ENCODE peak calls at places on chromosomes 16 and 17, in nine cellular contexts. B, S, R, U, F, X, P, I and W are unnamed samples.
A peak's percentile ranks its signal among the peaks of the same experiment; 100 is the strongest.

GRCh38 chr16:1019934-1020305 is 38.4 kb downstream of the SOX8 start:
- DNase-seq in P (no peak), S (no peak), U (no peak), B (no peak), X (no peak), I (no peak), F (no peak), R (no peak), W (no peak)

GRCh38 chr17:44079877-44080821 is 9.6 kb downstream of the G6PC3 start:
- DNase-seq in U (no peak), P (no peak), X (no peak), R (no peak), S (no peak), F (no peak), I (no peak), B (no peak), W (no peak)

GRCh38 chr17:57943140-57943539 is 12.1 kb downstream of the CUEDC1 start:
- DNase-seq in S (no peak), B (no peak), I (no peak), R (no peak), X (no peak), F (no peak), U (peak; percentile 47), P (no peak), W (peak; percentile 58)

GRCh38 chr17:1997587-1998425 is 27.3 kb downstream of the RTN4RL1 start:
- DNase-seq in B (peak; percentile 43), R (no peak), U (no peak), I (peak; percentile 87), P (no peak), S (peak; percentile 88), X (no peak), F (no peak), W (peak; percentile 59)

GRCh38 chr16:79402356-79402755 is 198.2 kb downstream of the MAF start:
- DNase-seq in B (no peak), I (no peak), F (no peak), S (peak; percentile 54), P (peak; percentile 3), U (no peak), X (no peak), R (no peak), W (peak; percentile 71)

GRCh38 chr16:3610698-3611144 is 685 bp downstream of the SLX4 start:
- DNase-seq in U (peak; percentile 12), P (no peak), B (no peak), I (no peak), X (no peak), S (no peak), F (no peak), R (no peak), W (no peak)

GRCh38 chr17:77451271-77451893 is 310.6 kb downstream of the SEC14L1 start:
- DNase-seq in S (peak; percentile 91), F (peak; percentile 27), X (peak; percentile 64), P (no peak), R (peak; percentile 77), I (peak; percentile 99), B (peak; percentile 84), U (peak; percentile 81), W (no peak)

GRCh38 chr16:12170103-12171025 is 193.8 kb downstream of the SNX29 start:
- DNase-seq in X (no peak), U (peak; percentile 17), B (no peak), P (no peak), I (no peak), F (no peak), R (peak; percentile 34), S (peak; percentile 24), W (no peak)

GRCh38 chr17:37693328-37693727 is 50.1 kb upstream of the DDX52 start:
- DNase-seq in B (no peak), I (no peak), S (no peak), R (no peak), X (no peak), P (no peak), F (no peak), U (no peak), W (no peak)

GRCh38 chr17:43882761-43883415 is 24.4 kb downstream of the MPP2 start:
- DNase-seq in S (no peak), F (no peak), U (no peak), B (no peak), R (no peak), I (no peak), P (no peak), X (no peak), W (no peak)

GRCh38 chr17:46009681-46010596 is 10.9 kb downstream of the STH start:
- DNase-seq in X (no peak), R (no peak), F (no peak), S (no peak), B (no peak), I (no peak), U (peak; percentile 11), P (no peak), W (peak; percentile 48)

GRCh38 chr16:56193951-56194726 is 2.9 kb downstream of the GNAO1 start:
- DNase-seq in F (no peak), U (peak; percentile 70), X (peak; percentile 66), P (no peak), S (peak; percentile 92), I (peak; percentile 96), B (peak; percentile 92), R (peak; percentile 90), W (no peak)

GRCh38 chr17:61593404-61593803 is 2.4 kb upstream of the NACA2 start:
- DNase-seq in I (no peak), F (no peak), R (no peak), U (no peak), B (no peak), P (no peak), S (no peak), X (no peak), W (no peak)

GRCh38 chr16:15671530-15672117 is 21.6 kb downstream of the NDE1 start:
- DNase-seq in R (no peak), F (no peak), I (no peak), U (no peak), S (no peak), P (no peak), B (no peak), X (no peak), W (no peak)

GRCh38 chr16:11877374-11877773 is 26.0 kb upstream of the RSL1D1 start:
- DNase-seq in I (no peak), U (peak; percentile 88), S (no peak), F (no peak), B (no peak), P (no peak), R (no peak), X (no peak), W (no peak)

GRCh38 chr16:64182985-64183384 is 938.9 kb downstream of the CDH11 start:
- DNase-seq in I (no peak), B (no peak), S (no peak), U (no peak), F (no peak), P (no peak), X (no peak), R (no peak), W (no peak)

GRCh38 chr17:9817086-9817485 is 4.8 kb downstream of the GSG1L2 start:
- DNase-seq in R (no peak), F (no peak), P (peak; percentile 83), X (no peak), I (no peak), S (peak; percentile 79), B (peak; percentile 4), U (peak; percentile 75), W (no peak)

GRCh38 chr17:27586203-27586701 is 44.7 kb upstream of the LGALS9 start:
- DNase-seq in X (no peak), U (peak; percentile 82), P (no peak), R (no peak), F (no peak), I (no peak), B (no peak), S (peak; percentile 66), W (no peak)

GRCh38 chr16:57859331-57859730 is 57.0 kb upstream of the KIFC3 start:
- DNase-seq in P (no peak), X (no peak), U (peak; percentile 75), F (no peak), R (no peak), S (peak; percentile 45), I (no peak), B (no peak), W (no peak)

GRCh38 chr17:17376362-17376761 is 73.2 kb downstream of the NT5M start:
- DNase-seq in I (no peak), B (no peak), U (no peak), S (peak; percentile 41), X (no peak), R (no peak), F (no peak), P (no peak), W (no peak)

GRCh38 chr16:996672-997071 is 15.1 kb downstream of the SOX8 start:
- DNase-seq in X (no peak), U (no peak), I (no peak), P (no peak), S (no peak), F (no peak), B (no peak), R (no peak), W (no peak)

GRCh38 chr17:13209091-13209490 is 191.3 kb upstream of the ELAC2 start:
- DNase-seq in U (peak; percentile 8), F (no peak), P (no peak), X (no peak), R (no peak), I (no peak), S (no peak), B (no peak), W (no peak)

GRCh38 chr17:12098568-12098967 is 77.9 kb downstream of the MAP2K4 start:
- DNase-seq in P (no peak), S (no peak), R (no peak), I (no peak), B (no peak), U (no peak), F (no peak), X (no peak), W (no peak)

GRCh38 chr16:74034862-74035261 is 261.8 kb upstream of the PSMD7 start:
- DNase-seq in P (no peak), U (peak; percentile 31), R (no peak), F (no peak), X (no peak), I (no peak), S (peak; percentile 50), B (peak; percentile 32), W (peak; percentile 31)

GRCh38 chr16:15523939-15524338 is 89.6 kb downstream of the BMERB1 start:
- DNase-seq in F (no peak), P (no peak), X (no peak), U (no peak), B (no peak), S (no peak), I (no peak), R (no peak), W (no peak)

GRCh38 chr17:73753751-73754496 is 109.7 kb upstream of the SDK2 start:
- DNase-seq in F (no peak), X (no peak), S (no peak), P (no peak), I (no peak), R (no peak), B (no peak), U (no peak), W (no peak)

GRCh38 chr17:77635176-77635575 is 323.3 kb upstream of the TNRC6C start:
- DNase-seq in S (no peak), B (no peak), X (no peak), U (no peak), F (no peak), R (no peak), I (peak; percentile 59), P (no peak), W (no peak)

GRCh38 chr17:9363440-9364350 is 211.9 kb downstream of the STX8 start:
- DNase-seq in R (no peak), F (no peak), X (no peak), U (peak; percentile 83), I (no peak), S (no peak), P (no peak), B (no peak), W (no peak)

GRCh38 chr16:57141822-57142631 is 43.8 kb downstream of the PSME3IP1 start:
- DNase-seq in X (no peak), S (no peak), B (no peak), R (no peak), F (no peak), I (no peak), U (no peak), P (no peak), W (no peak)

GRCh38 chr16:85724936-85725335 is 26.0 kb downstream of the C16orf74 start:
- DNase-seq in R (no peak), U (no peak), X (no peak), F (no peak), B (no peak), I (no peak), S (no peak), P (no peak), W (no peak)

GRCh38 chr17:11309850-11310249 is 68.8 kb downstream of the SHISA6 start:
- DNase-seq in F (no peak), I (peak; percentile 17), P (no peak), S (no peak), U (no peak), R (no peak), X (no peak), B (no peak), W (no peak)